ENCODE peak calls at places on chromosomes 11 and 22, in nine cellular contexts. One of them, this sample, is unnamed.

GRCh38 chr22:50343541-50343935 is 411 bp downstream of the PPP6R2 start:
- DNase-seq in uterus: no peak
- DNase-seq in heart left ventricle: no peak
- DNase-seq in AG04450: no peak
- DNase-seq in osteocyte: no peak
- DNase-seq in stomach: no peak
- DNase-seq in CD8-positive, alpha-beta T cell: no peak
- DNase-seq in tibial artery: no peak
- DNase-seq in left ventricle myocardium inferior: no peak
- DNase-seq in this sample: no peak

GRCh38 chr11:123559418-123559817 is 95.0 kb downstream of the SCN3B start:
- DNase-seq in uterus: no peak
- DNase-seq in left ventricle myocardium inferior: no peak
- DNase-seq in AG04450: no peak
- DNase-seq in osteocyte: no peak
- DNase-seq in CD8-positive, alpha-beta T cell: no peak
- DNase-seq in tibial artery: no peak
- DNase-seq in heart left ventricle: no peak
- DNase-seq in stomach: no peak
- DNase-seq in this sample: no peak

GRCh38 chr11:3010004-3010403 is 17.9 kb upstream of the NAP1L4 start:
- DNase-seq in heart left ventricle: no peak
- DNase-seq in osteocyte: no peak
- DNase-seq in uterus: no peak
- DNase-seq in stomach: no peak
- DNase-seq in CD8-positive, alpha-beta T cell: no peak
- DNase-seq in tibial artery: peak
- DNase-seq in left ventricle myocardium inferior: no peak
- DNase-seq in AG04450: no peak
- DNase-seq in this sample: no peak

GRCh38 chr22:42716649-42717127 is 4.0 kb downstream of the A4GALT start:
- DNase-seq in stomach: no peak
- DNase-seq in CD8-positive, alpha-beta T cell: no peak
- DNase-seq in uterus: no peak
- DNase-seq in AG04450: no peak
- DNase-seq in left ventricle myocardium inferior: no peak
- DNase-seq in heart left ventricle: no peak
- DNase-seq in osteocyte: no peak
- DNase-seq in tibial artery: no peak
- DNase-seq in this sample: no peak

GRCh38 chr11:29129850-29130249 is 887.0 kb downstream of the KCNA4 start:
- DNase-seq in heart left ventricle: no peak
- DNase-seq in left ventricle myocardium inferior: no peak
- DNase-seq in AG04450: no peak
- DNase-seq in CD8-positive, alpha-beta T cell: no peak
- DNase-seq in uterus: no peak
- DNase-seq in osteocyte: no peak
- DNase-seq in tibial artery: no peak
- DNase-seq in stomach: no peak
- DNase-seq in this sample: no peak

GRCh38 chr11:122661182-122661945 is 5.8 kb downstream of the UBASH3B start:
- DNase-seq in uterus: no peak
- DNase-seq in left ventricle myocardium inferior: no peak
- DNase-seq in AG04450: no peak
- DNase-seq in stomach: no peak
- DNase-seq in CD8-positive, alpha-beta T cell: no peak
- DNase-seq in osteocyte: no peak
- DNase-seq in heart left ventricle: no peak
- DNase-seq in tibial artery: no peak
- DNase-seq in this sample: no peak

GRCh38 chr22:28801845-28802594 is 1.7 kb upstream of the XBP1 start:
- DNase-seq in uterus: no peak
- DNase-seq in heart left ventricle: no peak
- DNase-seq in AG04450: no peak
- DNase-seq in osteocyte: no peak
- DNase-seq in CD8-positive, alpha-beta T cell: no peak
- DNase-seq in left ventricle myocardium inferior: no peak
- DNase-seq in stomach: peak
- DNase-seq in tibial artery: no peak
- DNase-seq in this sample: peak

GRCh38 chr11:33701831-33702230 is 1.2 kb upstream of the C11orf91 start:
- DNase-seq in AG04450: no peak
- DNase-seq in uterus: no peak
- DNase-seq in CD8-positive, alpha-beta T cell: no peak
- DNase-seq in tibial artery: no peak
- DNase-seq in osteocyte: no peak
- DNase-seq in stomach: peak
- DNase-seq in left ventricle myocardium inferior: no peak
- DNase-seq in heart left ventricle: no peak
- DNase-seq in this sample: no peak

GRCh38 chr11:131877246-131877645 is 506.8 kb downstream of the NTM start:
- DNase-seq in tibial artery: no peak
- DNase-seq in CD8-positive, alpha-beta T cell: no peak
- DNase-seq in uterus: no peak
- DNase-seq in stomach: no peak
- DNase-seq in osteocyte: no peak
- DNase-seq in heart left ventricle: no peak
- DNase-seq in left ventricle myocardium inferior: no peak
- DNase-seq in AG04450: no peak
- DNase-seq in this sample: no peak

GRCh38 chr11:73322986-73323306 is 14.9 kb downstream of the ARHGEF17 start:
- DNase-seq in osteocyte: no peak
- DNase-seq in heart left ventricle: no peak
- DNase-seq in stomach: no peak
- DNase-seq in AG04450: no peak
- DNase-seq in tibial artery: no peak
- DNase-seq in CD8-positive, alpha-beta T cell: no peak
- DNase-seq in uterus: no peak
- DNase-seq in left ventricle myocardium inferior: no peak
- DNase-seq in this sample: no peak

GRCh38 chr11:90737328-90738050 is 514.6 kb upstream of the CHORDC1 start:
- DNase-seq in osteocyte: no peak
- DNase-seq in AG04450: no peak
- DNase-seq in left ventricle myocardium inferior: no peak
- DNase-seq in CD8-positive, alpha-beta T cell: no peak
- DNase-seq in heart left ventricle: no peak
- DNase-seq in uterus: no peak
- DNase-seq in stomach: no peak
- DNase-seq in tibial artery: no peak
- DNase-seq in this sample: no peak

GRCh38 chr22:40524392-40525249 is 111.9 kb downstream of the MRTFA start:
- DNase-seq in osteocyte: no peak
- DNase-seq in uterus: no peak
- DNase-seq in left ventricle myocardium inferior: no peak
- DNase-seq in CD8-positive, alpha-beta T cell: no peak
- DNase-seq in tibial artery: no peak
- DNase-seq in heart left ventricle: no peak
- DNase-seq in stomach: no peak
- DNase-seq in AG04450: no peak
- DNase-seq in this sample: peak

GRCh38 chr11:37504066-37504611 is 906.1 kb upstream of the RAG2 start:
- DNase-seq in uterus: no peak
- DNase-seq in CD8-positive, alpha-beta T cell: no peak
- DNase-seq in left ventricle myocardium inferior: no peak
- DNase-seq in osteocyte: no peak
- DNase-seq in AG04450: peak
- DNase-seq in stomach: no peak
- DNase-seq in tibial artery: no peak
- DNase-seq in heart left ventricle: no peak
- DNase-seq in this sample: no peak

GRCh38 chr11:134915212-134915611 is 503.2 kb upstream of the B3GAT1 start:
- DNase-seq in osteocyte: peak
- DNase-seq in uterus: peak
- DNase-seq in CD8-positive, alpha-beta T cell: no peak
- DNase-seq in heart left ventricle: peak
- DNase-seq in left ventricle myocardium inferior: peak
- DNase-seq in AG04450: no peak
- DNase-seq in stomach: no peak
- DNase-seq in tibial artery: no peak
- DNase-seq in this sample: no peak

GRCh38 chr11:134913999-134914590 is 502.1 kb upstream of the B3GAT1 start:
- DNase-seq in left ventricle myocardium inferior: no peak
- DNase-seq in stomach: no peak
- DNase-seq in tibial artery: no peak
- DNase-seq in osteocyte: peak
- DNase-seq in heart left ventricle: no peak
- DNase-seq in uterus: no peak
- DNase-seq in CD8-positive, alpha-beta T cell: no peak
- DNase-seq in AG04450: no peak
- DNase-seq in this sample: no peak

GRCh38 chr11:134916829-134917228 is 504.8 kb upstream of the B3GAT1 start:
- DNase-seq in stomach: no peak
- DNase-seq in left ventricle myocardium inferior: no peak
- DNase-seq in uterus: no peak
- DNase-seq in tibial artery: no peak
- DNase-seq in AG04450: no peak
- DNase-seq in osteocyte: peak
- DNase-seq in CD8-positive, alpha-beta T cell: no peak
- DNase-seq in heart left ventricle: no peak
- DNase-seq in this sample: no peak

GRCh38 chr11:134916421-134916820 is 504.4 kb upstream of the B3GAT1 start:
- DNase-seq in heart left ventricle: no peak
- DNase-seq in osteocyte: peak
- DNase-seq in tibial artery: no peak
- DNase-seq in left ventricle myocardium inferior: no peak
- DNase-seq in AG04450: no peak
- DNase-seq in stomach: no peak
- DNase-seq in uterus: no peak
- DNase-seq in CD8-positive, alpha-beta T cell: no peak
- DNase-seq in this sample: no peak

GRCh38 chr11:134915881-134916280 is 503.8 kb upstream of the B3GAT1 start:
- DNase-seq in osteocyte: peak
- DNase-seq in stomach: no peak
- DNase-seq in tibial artery: no peak
- DNase-seq in CD8-positive, alpha-beta T cell: no peak
- DNase-seq in heart left ventricle: no peak
- DNase-seq in AG04450: no peak
- DNase-seq in left ventricle myocardium inferior: no peak
- DNase-seq in uterus: no peak
- DNase-seq in this sample: no peak
- TF ChIP-seq CTCF in osteocyte: no peak
- TF ChIP-seq CTCF in stomach: no peak
- TF ChIP-seq CTCF in tibial artery: no peak
- TF ChIP-seq CTCF in CD8-positive, alpha-beta T cell: no peak
- TF ChIP-seq CTCF in heart left ventricle: no peak
- TF ChIP-seq CTCF in AG04450: no peak
- TF ChIP-seq CTCF in left ventricle myocardium inferior: no peak
- TF ChIP-seq CTCF in uterus: no peak
- TF ChIP-seq CTCF in this sample: no peak

GRCh38 chr11:106152824-106153223 is 75.4 kb downstream of the AASDHPPT start:
- DNase-seq in osteocyte: no peak
- DNase-seq in left ventricle myocardium inferior: no peak
- DNase-seq in CD8-positive, alpha-beta T cell: no peak
- DNase-seq in AG04450: no peak
- DNase-seq in heart left ventricle: no peak
- DNase-seq in uterus: no peak
- DNase-seq in tibial artery: no peak
- DNase-seq in stomach: no peak
- DNase-seq in this sample: no peak

GRCh38 chr11:106156290-106156937 is 79.0 kb downstream of the AASDHPPT start:
- DNase-seq in uterus: peak
- DNase-seq in osteocyte: no peak
- DNase-seq in heart left ventricle: no peak
- DNase-seq in AG04450: peak
- DNase-seq in tibial artery: no peak
- DNase-seq in left ventricle myocardium inferior: no peak
- DNase-seq in CD8-positive, alpha-beta T cell: no peak
- DNase-seq in stomach: peak
- DNase-seq in this sample: peak

GRCh38 chr11:106152013-106152412 is 74.6 kb downstream of the AASDHPPT start:
- DNase-seq in CD8-positive, alpha-beta T cell: no peak
- DNase-seq in left ventricle myocardium inferior: no peak
- DNase-seq in osteocyte: no peak
- DNase-seq in heart left ventricle: no peak
- DNase-seq in stomach: peak
- DNase-seq in AG04450: no peak
- DNase-seq in uterus: no peak
- DNase-seq in tibial artery: no peak
- DNase-seq in this sample: no peak
- TF ChIP-seq CTCF in CD8-positive, alpha-beta T cell: no peak
- TF ChIP-seq CTCF in left ventricle myocardium inferior: no peak
- TF ChIP-seq CTCF in osteocyte: peak
- TF ChIP-seq CTCF in heart left ventricle: no peak
- TF ChIP-seq CTCF in stomach: no peak
- TF ChIP-seq CTCF in AG04450: peak
- TF ChIP-seq CTCF in uterus: no peak
- TF ChIP-seq CTCF in tibial artery: no peak
- TF ChIP-seq CTCF in this sample: no peak

GRCh38 chr11:61753672-61754071 is 1.2 kb downstream of the MYRF start:
- DNase-seq in AG04450: no peak
- DNase-seq in heart left ventricle: no peak
- DNase-seq in tibial artery: no peak
- DNase-seq in CD8-positive, alpha-beta T cell: no peak
- DNase-seq in stomach: no peak
- DNase-seq in uterus: no peak
- DNase-seq in osteocyte: no peak
- DNase-seq in left ventricle myocardium inferior: no peak
- DNase-seq in this sample: no peak

GRCh38 chr11:61751384-61751783 is 1.1 kb upstream of the MYRF start:
- DNase-seq in AG04450: no peak
- DNase-seq in uterus: no peak
- DNase-seq in osteocyte: no peak
- DNase-seq in left ventricle myocardium inferior: no peak
- DNase-seq in heart left ventricle: no peak
- DNase-seq in CD8-positive, alpha-beta T cell: no peak
- DNase-seq in stomach: no peak
- DNase-seq in tibial artery: no peak
- DNase-seq in this sample: no peak

GRCh38 chr11:61752925-61753551 is 602 bp downstream of the MYRF start:
- DNase-seq in heart left ventricle: no peak
- DNase-seq in left ventricle myocardium inferior: no peak
- DNase-seq in AG04450: no peak
- DNase-seq in osteocyte: no peak
- DNase-seq in CD8-positive, alpha-beta T cell: no peak
- DNase-seq in stomach: no peak
- DNase-seq in uterus: no peak
- DNase-seq in tibial artery: no peak
- DNase-seq in this sample: no peak

GRCh38 chr11:61750631-61751273 is 1.7 kb upstream of the MYRF start:
- DNase-seq in uterus: no peak
- DNase-seq in osteocyte: no peak
- DNase-seq in heart left ventricle: no peak
- DNase-seq in left ventricle myocardium inferior: no peak
- DNase-seq in tibial artery: no peak
- DNase-seq in AG04450: no peak
- DNase-seq in CD8-positive, alpha-beta T cell: no peak
- DNase-seq in stomach: no peak
- DNase-seq in this sample: no peak

GRCh38 chr11:61752117-61752924 is at the start of gene MYRF:
- DNase-seq in left ventricle myocardium inferior: peak
- DNase-seq in CD8-positive, alpha-beta T cell: peak
- DNase-seq in stomach: peak
- DNase-seq in uterus: no peak
- DNase-seq in heart left ventricle: peak
- DNase-seq in AG04450: no peak
- DNase-seq in osteocyte: peak
- DNase-seq in tibial artery: no peak
- DNase-seq in this sample: peak
- TF ChIP-seq CTCF in left ventricle myocardium inferior: peak
- TF ChIP-seq CTCF in CD8-positive, alpha-beta T cell: peak
- TF ChIP-seq CTCF in stomach: no peak
- TF ChIP-seq CTCF in uterus: peak
- TF ChIP-seq CTCF in heart left ventricle: no peak
- TF ChIP-seq CTCF in AG04450: peak
- TF ChIP-seq CTCF in osteocyte: peak
- TF ChIP-seq CTCF in tibial artery: peak
- TF ChIP-seq CTCF in this sample: no peak

GRCh38 chr22:30007361-30007760 is 72.9 kb upstream of the HORMAD2 start:
- DNase-seq in left ventricle myocardium inferior: no peak
- DNase-seq in stomach: no peak
- DNase-seq in tibial artery: no peak
- DNase-seq in CD8-positive, alpha-beta T cell: no peak
- DNase-seq in osteocyte: no peak
- DNase-seq in AG04450: no peak
- DNase-seq in heart left ventricle: no peak
- DNase-seq in uterus: no peak
- DNase-seq in this sample: no peak
- TF ChIP-seq CTCF in left ventricle myocardium inferior: no peak
- TF ChIP-seq CTCF in stomach: no peak
- TF ChIP-seq CTCF in tibial artery: no peak
- TF ChIP-seq CTCF in CD8-positive, alpha-beta T cell: no peak
- TF ChIP-seq CTCF in osteocyte: no peak
- TF ChIP-seq CTCF in AG04450: no peak
- TF ChIP-seq CTCF in heart left ventricle: no peak
- TF ChIP-seq CTCF in uterus: no peak
- TF ChIP-seq CTCF in this sample: no peak